ENCODE peak calls at places on chromosomes 13 and 19, in seven cellular contexts. O is heart left ventricle, H is Peyer's patch, J is uterus, X is tibial nerve, E is IMR-90, S is esophagus squamous epithelium. U is an unnamed sample.

GRCh38 chr13:105410602-105411001 is 1124.9 kb downstream of the EFNB2 start:
- DNase-seq in O (no peak), H (peak; percentile 75), J (peak; percentile 23), X (peak; percentile 47), E (peak; percentile 12), S (no peak), U (peak; percentile 67)

GRCh38 chr19:36060430-36060829 is 5.7 kb downstream of the WDR62 start:
- DNase-seq in O (peak; percentile 62), H (no peak), J (peak; percentile 41), X (peak; percentile 53), E (peak; percentile 63), S (no peak), U (peak; percentile 53)

GRCh38 chr13:93476175-93476574 is 249.6 kb downstream of the GPC6 start:
- DNase-seq in O (no peak), H (no peak), J (no peak), X (no peak), E (peak; percentile 91), S (no peak), U (no peak)

GRCh38 chr13:74644239-74644638 is 510.0 kb upstream of the KLF12 start:
- DNase-seq in O (no peak), H (no peak), J (no peak), X (no peak), E (peak; percentile 24), S (no peak), U (no peak)

GRCh38 chr13:46667687-46668281 is 114.8 kb downstream of the LRCH1 start:
- DNase-seq in O (no peak), H (no peak), J (no peak), X (no peak), E (no peak), S (no peak), U (no peak)

GRCh38 chr19:45211751-45212381 is 33.3 kb downstream of the BLOC1S3 start:
- DNase-seq in O (peak; percentile 63), H (no peak), J (peak; percentile 34), X (no peak), E (no peak), S (no peak), U (peak; percentile 94)

GRCh38 chr13:44106231-44107152 is 226.8 kb downstream of the LACC1 start:
- DNase-seq in O (peak; percentile 39), H (no peak), J (no peak), X (peak; percentile 17), E (no peak), S (no peak), U (no peak)

GRCh38 chr19:39479916-39480315 is 722 bp upstream of the TIMM50 start:
- DNase-seq in O (no peak), H (no peak), J (no peak), X (no peak), E (no peak), S (no peak), U (no peak)

GRCh38 chr13:32889986-32890565 is 126.1 kb upstream of the KL start:
- DNase-seq in O (no peak), H (no peak), J (no peak), X (no peak), E (no peak), S (no peak), U (no peak)

GRCh38 chr13:73335226-73335625 is 276.4 kb downstream of the KLF5 start:
- DNase-seq in O (no peak), H (no peak), J (no peak), X (no peak), E (peak; percentile 65), S (no peak), U (no peak)

GRCh38 chr19:13033819-13034611 is 38.7 kb downstream of the NFIX start:
- DNase-seq in O (peak; percentile 91), H (peak; percentile 88), J (peak; percentile 80), X (peak; percentile 68), E (peak; percentile 45), S (no peak), U (peak; percentile 77)

GRCh38 chr13:39915418-39915817 is 260.0 kb downstream of the COG6 start:
- DNase-seq in O (no peak), H (no peak), J (no peak), X (no peak), E (no peak), S (no peak), U (no peak)

GRCh38 chr13:80132741-80133601 is 208.0 kb downstream of the SPRY2 start:
- DNase-seq in O (peak; percentile 85), H (peak; percentile 70), J (peak; percentile 61), X (peak; percentile 44), E (peak; percentile 62), S (no peak), U (peak; percentile 54)

GRCh38 chr19:18110833-18111232 is 13.3 kb downstream of the MAST3 start:
- DNase-seq in O (no peak), H (peak; percentile 68), J (no peak), X (no peak), E (no peak), S (no peak), U (peak; percentile 64)

GRCh38 chr13:40648841-40649240 is 17.6 kb downstream of the FOXO1 start:
- DNase-seq in O (no peak), H (no peak), J (no peak), X (no peak), E (no peak), S (no peak), U (no peak)

GRCh38 chr13:97281028-97281427 is 58.9 kb downstream of the MBNL2 start:
- DNase-seq in O (no peak), H (no peak), J (no peak), X (no peak), E (no peak), S (no peak), U (no peak)

GRCh38 chr13:41383400-41383799 is 72.3 kb downstream of the NAA16 start:
- DNase-seq in O (no peak), H (no peak), J (no peak), X (no peak), E (peak; percentile 61), S (no peak), U (no peak)

GRCh38 chr19:3987619-3988371 is 2.5 kb upstream of the EEF2 start:
- DNase-seq in O (peak; percentile 87), H (peak; percentile 90), J (peak; percentile 87), X (peak; percentile 83), E (peak; percentile 76), S (no peak), U (peak; percentile 93)
- H3K4me3 ChIP-seq in O (peak overlapping the region; percentile 82), H (peak overlapping the region; percentile 9), J (no peak overlapping the region), X (peak overlapping the region; percentile 4), E (no peak overlapping the region), S (peak overlapping the region; percentile 88), U (peak overlapping the region; percentile 18)

GRCh38 chr19:46634045-46634655 is 1.9 kb downstream of the GNG8 start:
- DNase-seq in O (peak; percentile 81), H (peak; percentile 97), J (peak; percentile 87), X (peak; percentile 75), E (peak; percentile 64), S (no peak), U (peak; percentile 96)
- TF ChIP-seq POLR2A in O (no peak), H (no peak), J (no peak), X (no peak), E (no peak), S (no peak), U (no peak)

DNA sequence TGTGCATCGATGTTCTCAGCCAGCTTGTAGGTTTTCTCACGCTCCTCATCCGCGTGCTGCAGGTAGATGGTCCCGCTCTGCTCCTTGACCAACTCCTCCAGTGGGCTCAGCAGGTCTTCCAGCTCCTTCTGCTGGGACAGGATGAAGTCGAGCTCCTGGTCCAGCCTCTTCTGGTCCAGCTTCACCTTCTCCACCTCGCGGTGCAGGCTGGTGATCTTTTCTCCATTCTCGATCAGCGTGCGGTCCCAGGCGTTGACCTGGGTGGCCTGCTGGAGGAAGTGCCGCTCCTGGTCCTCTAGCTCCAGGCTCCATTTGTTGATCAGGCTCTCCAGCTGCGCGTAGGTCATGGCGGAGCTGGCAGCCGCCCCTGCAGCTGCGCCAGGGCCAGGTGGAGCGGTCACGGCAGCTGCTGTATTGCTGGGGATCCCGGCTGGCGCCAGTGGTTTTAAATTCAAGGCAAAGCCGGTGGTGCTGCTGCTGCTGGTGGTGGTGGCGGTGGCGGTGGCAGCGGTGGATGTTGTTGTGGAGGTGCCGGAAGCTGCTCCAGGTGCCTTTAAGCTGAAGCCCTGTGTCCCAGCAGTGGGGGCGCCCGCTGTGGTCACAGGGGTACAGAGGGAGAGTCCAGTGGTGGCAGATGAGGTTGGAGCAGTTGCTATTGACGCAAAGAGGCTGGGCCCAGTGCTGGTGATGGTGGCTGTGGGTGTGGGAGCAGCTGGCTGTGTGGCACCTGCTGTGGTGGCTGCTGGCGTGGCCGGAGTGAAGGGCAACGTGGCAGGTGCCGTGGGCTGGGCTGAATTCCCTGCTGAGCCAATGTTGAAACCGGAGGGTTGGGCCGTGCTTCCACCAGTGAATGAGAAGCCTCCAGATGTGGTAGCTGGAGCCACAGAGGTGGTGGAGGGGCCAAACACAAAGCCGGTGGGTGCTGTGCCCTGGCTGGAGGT is 12.1 kb upstream of the IL4I1 start:
- DNase-seq in O (no peak), H (no peak), J (no peak), X (no peak), E (no peak), S (no peak), U (no peak)
- H3K4me3 ChIP-seq in O (no peak overlapping the region), H (no peak overlapping the region), J (no peak overlapping the region), X (no peak overlapping the region), E (no peak overlapping the region), S (no peak overlapping the region), U (no peak overlapping the region)

DNA sequence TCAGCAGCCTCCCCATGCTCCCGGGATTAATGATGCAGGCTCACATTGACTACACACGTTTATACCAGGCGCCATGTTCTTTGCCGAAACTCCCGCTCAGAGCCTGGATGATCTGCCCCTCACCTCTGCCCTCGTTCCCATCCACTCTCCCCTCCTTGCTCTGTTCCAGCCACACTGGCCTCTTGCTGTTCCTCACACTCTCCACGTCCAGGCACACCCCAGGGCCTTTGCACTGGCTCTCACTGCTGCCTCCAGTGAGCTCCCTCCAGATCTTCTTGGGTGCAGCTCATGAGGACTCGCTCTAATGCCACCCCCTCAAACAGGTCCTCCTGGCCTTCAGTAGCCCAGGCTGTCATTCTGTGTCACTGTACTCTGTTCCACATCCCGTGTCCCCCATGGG is 39.2 kb downstream of the DPF1 start:
- DNase-seq in O (no peak), H (no peak), J (no peak), X (no peak), E (no peak), S (no peak), U (no peak)
- TF ChIP-seq POLR2A in O (no peak), H (no peak), J (no peak), X (no peak), E (no peak), S (no peak), U (no peak)

GRCh38 chr19:640156-640548 is 473 bp downstream of the FGF22 start:
- DNase-seq in O (no peak), H (no peak), J (no peak), X (no peak), E (no peak), S (no peak), U (no peak)
- H3K4me3 ChIP-seq in O (peak overlapping the region; percentile 54), H (peak overlapping the region; percentile 40), J (no peak overlapping the region), X (peak overlapping the region; percentile 49), E (peak overlapping the region; percentile 49), S (peak overlapping the region; percentile 40), U (peak overlapping the region; percentile 51)